ENCODE peak calls at places on chromosomes 6 and 20, in ten cellular contexts. F is stimulated activated CD4-positive, alpha-beta T cell treated with anti-CD3 and anti-CD28 coated beads, Interleukin-12 subunit alpha, Interleukin-12 subunit beta, amount 100 ng/mL, for 4 hours; P is stromal cell of bone marrow; W is DMS79; K is IMR-90; Z is effector CD4-positive, alpha-beta T cell; L is GM20000; S is pons; N is anterior cingulate cortex; Y is T-helper 9 cell. I is an unnamed sample.

GRCh38 chr20:62597416-62598115 is 44.7 kb upstream of the SLCO4A1 start:
- DNase-seq in P (no peak), L (no peak), W (no peak), F (no peak), K (no peak), S (no peak), Y (no peak), Z (no peak), N (no peak), I (no peak)

GRCh38 chr6:93105017-93105416 is 314.3 kb downstream of the EPHA7 start:
- DNase-seq in K (peak; percentile 60), Y (no peak), W (no peak), Z (no peak), L (no peak), P (no peak), S (no peak), F (no peak), N (no peak), I (no peak)

GRCh38 chr6:67496191-67496590 is 1138.9 kb upstream of the ADGRB3 start:
- DNase-seq in K (no peak), Z (no peak), P (no peak), L (no peak), F (no peak), N (no peak), W (no peak), S (no peak), Y (no peak), I (no peak)

GRCh38 chr6:146887447-146888077 is 288.8 kb downstream of the ADGB start:
- DNase-seq in N (no peak), Z (no peak), P (no peak), S (no peak), L (no peak), Y (no peak), K (peak; percentile 33), F (no peak), W (no peak), I (no peak)

GRCh38 chr20:62238569-62239277 is 402 bp downstream of the OSBPL2 start:
- DNase-seq in K (no peak), L (peak; percentile 56), W (no peak), P (no peak), F (no peak), Z (no peak), N (no peak), Y (no peak), S (no peak), I (no peak)

GRCh38 chr6:47241742-47242482 is 67.8 kb downstream of the TNFRSF21 start:
- DNase-seq in N (no peak), Z (no peak), K (no peak), Y (no peak), L (no peak), S (peak; percentile 57), W (no peak), P (no peak), F (no peak), I (no peak)

GRCh38 chr6:32047084-32047478 is 8.9 kb downstream of the CYP21A2 start:
- DNase-seq in S (no peak), Z (no peak), W (no peak), L (no peak), P (peak; percentile 65), F (no peak), K (peak; percentile 24), Y (no peak), N (peak; percentile 26), I (no peak)

GRCh38 chr6:89483111-89483720 is 50.3 kb downstream of the ANKRD6 start:
- DNase-seq in F (no peak), Z (no peak), P (no peak), L (no peak), K (no peak), N (no peak), S (no peak), Y (no peak), W (peak; percentile 63), I (no peak)

GRCh38 chr6:13044390-13044789 is 283.9 kb downstream of the TBC1D7 start:
- DNase-seq in L (no peak), F (no peak), N (no peak), K (no peak), Y (no peak), W (no peak), S (no peak), P (no peak), Z (no peak), I (no peak)

GRCh38 chr6:132007474-132008190 is 56.5 kb upstream of the CCN2 start:
- DNase-seq in P (peak; percentile 38), Y (no peak), F (no peak), L (no peak), Z (no peak), K (peak; percentile 83), W (no peak), N (no peak), S (no peak), I (no peak)

I was measured in caudate nucleus.